ENCODE peak calls at places on chromosomes 16 and 17, in four cellular contexts. T is ascending aorta; G is upper lobe of right lung; A is activated T-cell treated with anti-CD3 and anti-CD28 coated beads, Interleukin-2, amount 50 U/mL, for 48 hours. C is an unnamed sample.

GRCh38 chr17:81365601-81366585 is 29.4 kb upstream of the BAHCC1 start:
- DNase-seq in G (peak; percentile 93), T (peak; percentile 83), A (no peak), C (peak; percentile 91)

GRCh38 chr17:44334315-44335181 is 9.9 kb upstream of the SLC25A39 start:
- DNase-seq in A (no peak), T (no peak), G (no peak), C (no peak)

GRCh38 chr17:45702666-45703266 is 81.4 kb upstream of the CRHR1 start:
- DNase-seq in T (no peak), A (no peak), G (no peak), C (no peak)

GRCh38 chr16:9840761-9841665 is 341.2 kb downstream of the GRIN2A start:
- DNase-seq in G (no peak), T (no peak), A (no peak), C (no peak)

GRCh38 chr17:63699638-63700527 is at the start of gene LIMD2:
- DNase-seq in G (peak; percentile 84), T (peak; percentile 74), A (peak; percentile 82), C (peak; percentile 92)

GRCh38 chr16:53781023-53781605 is 77.2 kb downstream of the FTO start:
- DNase-seq in A (no peak), T (no peak), G (no peak), C (no peak)

GRCh38 chr16:6576646-6577045 is 756.0 kb upstream of the RBFOX1 start:
- DNase-seq in A (no peak), G (no peak), T (no peak), C (no peak)

GRCh38 chr17:75819723-75820410 is 24.3 kb downstream of the UNC13D start:
- DNase-seq in A (no peak), T (no peak), G (no peak), C (peak; percentile 72)

GRCh38 chr16:81431554-81432353 is 12.9 kb upstream of the CMIP start:
- DNase-seq in G (peak; percentile 72), A (no peak), T (peak; percentile 76), C (peak; percentile 45)

GRCh38 chr17:15432807-15433547 is 34.4 kb downstream of the CDRT4 start:
- DNase-seq in A (no peak), T (no peak), G (no peak), C (no peak)

GRCh38 chr16:11794991-11795886 is 1.8 kb downstream of the ZC3H7A start:
- DNase-seq in T (no peak), G (peak; percentile 45), A (no peak), C (no peak)

GRCh38 chr16:86252596-86252995 is 257.7 kb upstream of the FOXF1 start:
- DNase-seq in G (no peak), T (no peak), A (peak; percentile 22), C (no peak)

GRCh38 chr17:61856078-61856477 is 7.2 kb downstream of the BRIP1 start:
- DNase-seq in G (no peak), T (no peak), A (no peak), C (no peak)

GRCh38 chr17:75707096-75707720 is 14.1 kb upstream of the ITGB4 start:
- DNase-seq in A (no peak), T (no peak), G (no peak), C (peak; percentile 86)

GRCh38 chr16:75506107-75506506 is 10.9 kb upstream of the CHST6 start:
- DNase-seq in G (no peak), A (no peak), T (no peak), C (no peak)

GRCh38 chr16:12390644-12391043 is 413.0 kb downstream of the CPPED1 start:
- DNase-seq in A (no peak), G (no peak), T (no peak), C (no peak)

GRCh38 chr16:17277981-17278381 is 192.8 kb downstream of the XYLT1 start:
- DNase-seq in G (no peak), T (no peak), A (no peak), C (no peak)

GRCh38 chr16:8686031-8686621 is 11.7 kb downstream of the ABAT start:
- DNase-seq in G (no peak), T (no peak), A (no peak), C (no peak)

GRCh38 chr17:79630120-79630519 is 19.3 kb upstream of the RBFOX3 start:
- DNase-seq in A (no peak), G (peak; percentile 36), T (peak; percentile 5), C (no peak)

GRCh38 chr16:22383827-22384226 is 9.4 kb upstream of the CDR2 start:
- DNase-seq in G (no peak), T (no peak), A (no peak), C (no peak)

GRCh38 chr17:48552453-48553189 is 7.7 kb upstream of the HOXB2 start:
- DNase-seq in G (no peak), A (no peak), T (no peak), C (no peak)

GRCh38 chr16:21184834-21185233 is 26.4 kb downstream of the LDAF1 start:
- DNase-seq in A (peak; percentile 36), T (no peak), G (no peak), C (no peak)

GRCh38 chr16:82197540-82198240 is 27.7 kb upstream of the MPHOSPH6 start:
- DNase-seq in G (no peak), A (no peak), T (no peak), C (no peak)

GRCh38 chr17:73121513-73121912 is 29.0 kb upstream of the SLC39A11 start:
- DNase-seq in A (no peak), G (no peak), T (no peak), C (no peak)

GRCh38 chr16:30633526-30633925 is 17.2 kb upstream of the PRR14 start:
- DNase-seq in T (no peak), G (no peak), A (no peak), C (no peak)

GRCh38 chr16:2178321-2179106 is 17.9 kb downstream of the CASKIN1 start:
- DNase-seq in G (no peak), T (no peak), A (peak; percentile 70), C (no peak)

GRCh38 chr17:53336281-53336680 is 486.4 kb upstream of the KIF2B start:
- DNase-seq in T (no peak), A (no peak), G (no peak), C (peak; percentile 21)

GRCh38 chr17:11558681-11559234 is 39.5 kb upstream of the DNAH9 start:
- DNase-seq in A (no peak), G (no peak), T (no peak), C (no peak)

GRCh38 chr17:82215095-82215971 is 2.7 kb upstream of the CCDC57 start:
- DNase-seq in G (peak; percentile 64), A (no peak), T (no peak), C (peak; percentile 72)

GRCh38 chr17:7744416-7744815 is 26.9 kb downstream of the DNAH2 start:
- DNase-seq in G (peak; percentile 52), A (no peak), T (no peak), C (peak; percentile 37)

GRCh38 chr16:51374346-51374745 is 223.3 kb upstream of the SALL1 start:
- DNase-seq in T (no peak), G (no peak), A (no peak), C (no peak)

GRCh38 chr16:83002351-83003334 is 375.9 kb downstream of the CDH13 start:
- DNase-seq in G (no peak), A (no peak), T (no peak), C (no peak)

GRCh38 chr16:86319871-86320270 is 190.5 kb upstream of the FOXF1 start:
- DNase-seq in T (no peak), A (no peak), G (no peak), C (no peak)

GRCh38 chr16:10683160-10683559 is 11.6 kb downstream of the TEKT5 start:
- DNase-seq in A (no peak), G (peak; percentile 58), T (no peak), C (no peak)

GRCh38 chr17:48814504-48814903 is 2.5 kb downstream of the TTLL6 start:
- DNase-seq in T (peak; percentile 72), G (peak; percentile 52), A (peak; percentile 61), C (no peak)

GRCh38 chr17:73325527-73325842 is 13.7 kb upstream of the CDC42EP4 start:
- DNase-seq in T (no peak), A (no peak), G (no peak), C (peak; percentile 69)

GRCh38 chr17:80372922-80373570 is 41.9 kb upstream of the ENDOV start:
- DNase-seq in G (no peak), T (no peak), A (no peak), C (no peak)

GRCh38 chr16:21708533-21709115 is 44.9 kb downstream of the OTOA start:
- DNase-seq in T (peak; percentile 85), G (peak; percentile 67), A (peak; percentile 91), C (no peak)